ENCODE peak calls at places on chromosomes 3 and 15, in four cellular contexts. J, A, Z and Q are unnamed samples.

GRCh38 chr15:70741677-70742293 is 21.6 kb downstream of the UACA start:
- DNase-seq in J (peak; percentile 58), Z (peak; percentile 45), A (peak; percentile 47), Q (no peak)

GRCh38 chr15:58622877-58623276 is 126.6 kb downstream of the ADAM10 start:
- DNase-seq in J (no peak), A (no peak), Z (no peak), Q (no peak)

GRCh38 chr3:26437678-26438077 is 184.9 kb upstream of the LRRC3B start:
- DNase-seq in A (peak; percentile 95), Z (no peak), J (no peak), Q (no peak)

GRCh38 chr15:51846066-51846462 is 16.6 kb downstream of the TMOD3 start:
- DNase-seq in J (no peak), Z (no peak), A (no peak), Q (no peak)

GRCh38 chr15:89539027-89539426 is 36.2 kb upstream of the TICRR start:
- DNase-seq in Z (no peak), A (no peak), J (no peak), Q (no peak)

GRCh38 chr3:120506828-120507774 is 56.3 kb upstream of the FSTL1 start:
- DNase-seq in J (peak; percentile 35), A (peak; percentile 55), Z (peak; percentile 70), Q (no peak)

GRCh38 chr15:67834593-67835348 is 5.1 kb downstream of the RNU6-1 start:
- DNase-seq in Z (no peak), J (no peak), A (no peak), Q (peak; percentile 29)

GRCh38 chr3:60301142-60301541 is 950.1 kb downstream of the FHIT start:
- DNase-seq in A (no peak), J (no peak), Z (peak; percentile 87), Q (no peak)

GRCh38 chr15:25739687-25740121 is 123.4 kb downstream of the ATP10A start:
- DNase-seq in A (peak; percentile 46), Z (peak; percentile 47), J (no peak), Q (peak; percentile 40)

GRCh38 chr15:37095993-37096877 is 4.1 kb downstream of the MEIS2 start:
- DNase-seq in J (no peak), A (no peak), Z (peak; percentile 68), Q (no peak)

GRCh38 chr15:98713585-98714001 is 65.3 kb downstream of the IGF1R start:
- DNase-seq in J (no peak), Z (no peak), A (peak; percentile 59), Q (no peak)

GRCh38 chr15:96042734-96043224 is 287.7 kb upstream of the NR2F2 start:
- DNase-seq in J (no peak), Z (peak; percentile 34), A (no peak), Q (no peak)

GRCh38 chr15:75775296-75776074 is 62.8 kb upstream of the CSPG4 start:
- DNase-seq in J (no peak), Z (no peak), A (peak; percentile 28), Q (no peak)

GRCh38 chr3:184171562-184171961 is 3.1 kb upstream of the AP2M1 start:
- DNase-seq in Z (peak; percentile 60), J (no peak), A (peak; percentile 75), Q (no peak)

GRCh38 chr3:127112796-127113570 is 79.9 kb upstream of the PRR23E start:
- DNase-seq in Z (no peak), J (no peak), A (no peak), Q (no peak)

GRCh38 chr3:150242220-150242938 is 165.7 kb upstream of the TSC22D2 start:
- DNase-seq in A (no peak), J (no peak), Z (no peak), Q (no peak)

GRCh38 chr3:140715035-140715434 is 37.2 kb downstream of the TRIM42 start:
- DNase-seq in A (no peak), J (no peak), Z (no peak), Q (no peak)

GRCh38 chr3:182212479-182213076 is 500.9 kb downstream of the SOX2 start:
- DNase-seq in Z (peak; percentile 22), J (no peak), A (peak; percentile 98), Q (no peak)

GRCh38 chr3:173913985-173914421 is 516.5 kb downstream of the NLGN1 start:
- DNase-seq in J (no peak), Z (no peak), A (peak; percentile 69), Q (no peak)

GRCh38 chr15:64979252-64979710 is 10.4 kb downstream of the SPG21 start:
- DNase-seq in A (no peak), J (no peak), Z (no peak), Q (no peak)

GRCh38 chr15:91630090-91630489 is 223.4 kb upstream of the SLCO3A1 start:
- DNase-seq in A (no peak), J (no peak), Z (no peak), Q (no peak)